ENCODE peak calls at places on chromosomes 5 and 9, in six cellular contexts. B is ELR; V is AG04450; H is stimulated activated CD4-positive, alpha-beta T cell treated with anti-CD3 and anti-CD28 coated beads, Interleukin-12 subunit alpha, Interleukin-12 subunit beta, amount 100 ng/mL, for 4 hours; U is NAMALWA; O is right cardiac atrium. Y is an unnamed sample.

GRCh38 chr9:33418090-33418489 is 15.7 kb upstream of the AQP7 start:
- DNase-seq in B (no peak), O (no peak), H (no peak), U (no peak), V (no peak), Y (no peak)

GRCh38 chr9:130775336-130775991 is 59.6 kb upstream of the ABL1 start:
- DNase-seq in O (no peak), H (no peak), B (no peak), V (no peak), U (no peak), Y (no peak)

GRCh38 chr5:172866802-172867748 is 33.0 kb downstream of the ERGIC1 start:
- DNase-seq in U (no peak), B (no peak), O (peak), V (no peak), H (no peak), Y (no peak)

GRCh38 chr5:121841900-121842299 is 9.8 kb upstream of the FTMT start:
- DNase-seq in H (no peak), V (no peak), U (no peak), B (peak), O (no peak), Y (no peak)

GRCh38 chr5:67992919-67993318 is 222.6 kb upstream of the PIK3R1 start:
- DNase-seq in U (no peak), B (no peak), V (no peak), H (no peak), O (no peak), Y (peak)

GRCh38 chr5:43416233-43416987 is 4.2 kb upstream of the CCL28 start:
- DNase-seq in H (no peak), O (no peak), U (no peak), B (peak), V (no peak), Y (no peak)

GRCh38 chr9:136860933-136861873 is 4.9 kb downstream of the EDF1 start:
- DNase-seq in V (no peak), O (peak), U (no peak), H (no peak), B (no peak), Y (no peak)

GRCh38 chr5:149838881-149839739 is 105.5 kb downstream of the PDE6A start:
- DNase-seq in V (no peak), U (no peak), B (peak), H (no peak), O (no peak), Y (no peak)

GRCh38 chr9:126702501-126703329 is 89.0 kb downstream of the LMX1B start:
- DNase-seq in O (peak), B (peak), V (no peak), H (peak), U (peak), Y (no peak)